ENCODE peak calls at places on chromosomes 3 and 15, in five cellular contexts. R is A549; U is CD8-positive, alpha-beta T cell; Z is stomach; W is GM23248. J is an unnamed sample. For H3K4me1 and H3K9me3, the result is how much of the 10 kb centered on the place peaks cover.

GRCh38 chr3:36418296-36418695 is 38.0 kb downstream of the STAC start:
- DNase-seq in R (no peak), Z (no peak), W (peak), U (no peak), J (no peak)

GRCh38 chr15:47846911-47847310 is 129.6 kb downstream of the SEMA6D start:
- DNase-seq in U (no peak), R (no peak), W (no peak), Z (no peak), J (no peak)

GRCh38 chr15:69016021-69016595 is 1.6 kb downstream of the NOX5 start:
- DNase-seq in R (no peak), W (no peak), U (no peak), Z (no peak), J (no peak)

GRCh38 chr3:116929534-116930222 is 220.1 kb downstream of the TUSC7 start:
- DNase-seq in W (no peak), R (no peak), Z (no peak), U (no peak), J (no peak)

GRCh38 chr3:99119312-99119810 is 217.9 kb upstream of the DCBLD2 start:
- DNase-seq in Z (no peak), W (peak), R (no peak), U (no peak), J (no peak)

GRCh38 chr3:193983846-193984245 is 152.1 kb upstream of the HES1 start:
- DNase-seq in Z (no peak), W (no peak), R (no peak), U (no peak), J (no peak)

GRCh38 chr15:85615930-85616329 is 178.8 kb downstream of the KLHL25 start:
- DNase-seq in W (peak), R (peak), Z (no peak), U (no peak), J (peak)

GRCh38 chr15:22887157-22887951 is 48.9 kb downstream of the NIPA2 start:
- DNase-seq in W (peak), Z (no peak), U (no peak), R (no peak), J (no peak)

GRCh38 chr3:30658328-30659052 is 52.1 kb downstream of the TGFBR2 start:
- DNase-seq in W (peak), R (peak), U (no peak), Z (no peak), J (peak)

GRCh38 chr3:98567646-98568280 is 25.6 kb downstream of the CPOX start:
- DNase-seq in R (no peak), U (no peak), W (no peak), Z (no peak), J (no peak)

GRCh38 chr15:47523669-47524068 is 193.6 kb upstream of the SEMA6D start:
- DNase-seq in Z (no peak), R (no peak), U (no peak), W (peak), J (no peak)

GRCh38 chr3:15815696-15816095 is 17.9 kb upstream of the ANKRD28 start:
- DNase-seq in W (peak), R (peak), Z (no peak), U (no peak), J (no peak)

GRCh38 chr3:133410191-133410892 is 10.5 kb downstream of the BFSP2 start:
- DNase-seq in W (no peak), R (no peak), Z (no peak), U (no peak), J (no peak)

GRCh38 chr3:115671761-115672455 is 48.6 kb downstream of the GAP43 start:
- DNase-seq in R (no peak), Z (no peak), W (no peak), U (no peak), J (no peak)

GRCh38 chr3:64120876-64121275 is 97.6 kb upstream of the PSMD6 start:
- DNase-seq in W (no peak), R (no peak), U (no peak), Z (no peak), J (no peak)

GRCh38 chr3:105608623-105609022 is 241.9 kb downstream of the ALCAM start:
- DNase-seq in U (no peak), R (no peak), W (peak), Z (no peak), J (no peak)

GRCh38 chr3:155465664-155466063 is 172.2 kb upstream of the STRIT1 start:
- DNase-seq in U (no peak), W (no peak), Z (no peak), R (peak), J (no peak)

GRCh38 chr15:41825572-41826535 is 2.0 kb upstream of the JMJD7 start:
- DNase-seq in U (no peak), R (no peak), W (no peak), Z (no peak), J (no peak)

GRCh38 chr3:23314981-23315805 is 112.1 kb downstream of the UBE2E2 start:
- DNase-seq in W (peak), R (no peak), Z (no peak), U (no peak), J (no peak)

GRCh38 chr3:161586836-161587235 is 90.2 kb downstream of the OTOL1 start:
- DNase-seq in R (no peak), W (no peak), Z (no peak), U (no peak), J (no peak)

GRCh38 chr3:194134231-194134756 is 1.7 kb upstream of the HES1 start:
- DNase-seq in R (no peak), W (peak), Z (peak), U (no peak), J (peak)

GRCh38 chr3:32934150-32934742 is 17.2 kb upstream of the CCR4 start:
- DNase-seq in Z (peak), R (peak), U (no peak), W (peak), J (no peak)

GRCh38 chr3:94071713-94072284 is 8.9 kb downstream of the NSUN3 start:
- DNase-seq in Z (no peak), U (no peak), W (no peak), R (no peak), J (no peak)

GRCh38 chr3:182241777-182242556 is 530.2 kb downstream of the SOX2 start:
- DNase-seq in W (no peak), Z (no peak), R (no peak), U (no peak), J (no peak)

GRCh38 chr3:119702530-119703527 is at the start of gene CFAP91:
- DNase-seq in U (peak), R (peak), Z (peak), W (peak), J (peak)
- H3K27ac ChIP-seq in U (no peak), R (peak), Z (peak), W (no peak), J (peak)

DNA sequence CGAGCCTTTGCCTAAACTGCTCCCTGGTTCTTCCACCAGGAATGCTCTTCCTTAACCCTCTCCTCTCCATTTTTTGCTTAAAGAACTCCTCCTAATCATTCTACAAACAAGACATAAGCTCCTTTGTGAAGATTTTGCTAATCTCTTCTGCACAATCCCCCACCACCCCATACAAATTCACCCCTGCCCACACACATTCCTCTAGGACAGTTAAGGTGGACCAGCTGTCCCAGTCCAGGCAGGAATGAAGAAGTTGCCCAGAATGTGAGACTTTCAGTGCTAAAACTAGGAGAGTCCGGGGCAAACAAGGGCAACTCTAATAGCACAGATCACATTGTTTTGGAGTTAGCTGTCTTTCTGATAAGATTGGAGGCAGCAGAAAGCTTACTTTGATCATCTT is 13.9 kb upstream of the FAM174B start:
- DNase-seq in R (no peak), Z (no peak), W (no peak), U (no peak), J (no peak)
- H3K4me1 ChIP-seq in R (under half), Z (under half), W (under half), U (under half), J (under half)

GRCh38 chr3:20668411-20668810 is 482.4 kb upstream of the SGO1 start:
- DNase-seq in U (no peak), W (no peak), Z (no peak), R (peak), J (no peak)

GRCh38 chr3:20669675-20670074 is 483.7 kb upstream of the SGO1 start:
- DNase-seq in Z (no peak), R (no peak), W (no peak), U (no peak), J (no peak)

GRCh38 chr3:20669184-20669583 is 483.2 kb upstream of the SGO1 start:
- DNase-seq in R (no peak), Z (no peak), W (peak), U (no peak), J (no peak)

GRCh38 chr3:20673866-20674265 is 487.9 kb upstream of the SGO1 start:
- DNase-seq in U (no peak), Z (no peak), R (no peak), W (no peak), J (no peak)
- H3K9me3 ChIP-seq in U (under half), Z (under half), R (under half), W (under half), J (under half)

GRCh38 chr3:46926039-46926438 is 48.5 kb downstream of the PTH1R start:
- DNase-seq in W (peak), Z (no peak), R (peak), U (no peak), J (no peak)
- H3K27ac ChIP-seq in W (peak), Z (peak), R (peak), U (no peak), J (peak)

GRCh38 chr3:131907809-131908208 is 127.0 kb downstream of the CPNE4 start:
- DNase-seq in W (peak), R (no peak), U (no peak), Z (no peak), J (no peak)
- H3K4me1 ChIP-seq in W (under half), R (under half), U (under half), Z (under half), J (under half)